ENCODE peak calls at places on chromosome 4, in eight cellular contexts. One of them, this sample, is unnamed.

GRCh38 chr4:6641164-6641970 is 882 bp downstream of the MRFAP1 start:
- DNase-seq in activated CD4-positive, CD25-positive, alpha-beta regulatory T cell treated with anti-CD3 and anti-CD28 coated beads, Interleukin-2, amount 50 U/mL, for 72 hours: peak
- DNase-seq in ELR: peak
- DNase-seq in globus pallidus: no peak
- DNase-seq in left cardiac atrium: peak
- DNase-seq in GM19239: no peak
- DNase-seq in SK-N-SH: peak
- DNase-seq in GM23338: peak
- DNase-seq in this sample: no peak

GRCh38 chr4:111174331-111174730 is 551.5 kb upstream of the PITX2 start:
- DNase-seq in activated CD4-positive, CD25-positive, alpha-beta regulatory T cell treated with anti-CD3 and anti-CD28 coated beads, Interleukin-2, amount 50 U/mL, for 72 hours: no peak
- DNase-seq in ELR: peak
- DNase-seq in globus pallidus: no peak
- DNase-seq in left cardiac atrium: no peak
- DNase-seq in GM19239: no peak
- DNase-seq in SK-N-SH: no peak
- DNase-seq in GM23338: no peak
- DNase-seq in this sample: no peak

GRCh38 chr4:173731257-173731656 is 201.2 kb upstream of the HAND2 start:
- DNase-seq in activated CD4-positive, CD25-positive, alpha-beta regulatory T cell treated with anti-CD3 and anti-CD28 coated beads, Interleukin-2, amount 50 U/mL, for 72 hours: no peak
- DNase-seq in ELR: no peak
- DNase-seq in globus pallidus: no peak
- DNase-seq in left cardiac atrium: no peak
- DNase-seq in GM19239: no peak
- DNase-seq in SK-N-SH: no peak
- DNase-seq in GM23338: no peak
- DNase-seq in this sample: no peak

GRCh38 chr4:125770814-125771398 is 456.2 kb downstream of the FAT4 start:
- DNase-seq in activated CD4-positive, CD25-positive, alpha-beta regulatory T cell treated with anti-CD3 and anti-CD28 coated beads, Interleukin-2, amount 50 U/mL, for 72 hours: no peak
- DNase-seq in ELR: no peak
- DNase-seq in globus pallidus: no peak
- DNase-seq in left cardiac atrium: no peak
- DNase-seq in GM19239: no peak
- DNase-seq in SK-N-SH: no peak
- DNase-seq in GM23338: no peak
- DNase-seq in this sample: no peak

GRCh38 chr4:117385531-117385930 is 300.2 kb upstream of the TRAM1L1 start:
- DNase-seq in activated CD4-positive, CD25-positive, alpha-beta regulatory T cell treated with anti-CD3 and anti-CD28 coated beads, Interleukin-2, amount 50 U/mL, for 72 hours: no peak
- DNase-seq in ELR: peak
- DNase-seq in globus pallidus: no peak
- DNase-seq in left cardiac atrium: no peak
- DNase-seq in GM19239: no peak
- DNase-seq in SK-N-SH: no peak
- DNase-seq in GM23338: no peak
- DNase-seq in this sample: no peak

GRCh38 chr4:6115342-6115741 is 85.0 kb downstream of the JAKMIP1 start:
- DNase-seq in activated CD4-positive, CD25-positive, alpha-beta regulatory T cell treated with anti-CD3 and anti-CD28 coated beads, Interleukin-2, amount 50 U/mL, for 72 hours: no peak
- DNase-seq in ELR: no peak
- DNase-seq in globus pallidus: no peak
- DNase-seq in left cardiac atrium: no peak
- DNase-seq in GM19239: no peak
- DNase-seq in SK-N-SH: no peak
- DNase-seq in GM23338: no peak
- DNase-seq in this sample: no peak

GRCh38 chr4:114316789-114317188 is 281.8 kb upstream of the UGT8 start:
- DNase-seq in activated CD4-positive, CD25-positive, alpha-beta regulatory T cell treated with anti-CD3 and anti-CD28 coated beads, Interleukin-2, amount 50 U/mL, for 72 hours: no peak
- DNase-seq in ELR: no peak
- DNase-seq in globus pallidus: no peak
- DNase-seq in left cardiac atrium: no peak
- DNase-seq in GM19239: no peak
- DNase-seq in SK-N-SH: peak
- DNase-seq in GM23338: no peak
- DNase-seq in this sample: no peak

GRCh38 chr4:2551118-2551517 is 14.7 kb downstream of the FAM193A start:
- DNase-seq in activated CD4-positive, CD25-positive, alpha-beta regulatory T cell treated with anti-CD3 and anti-CD28 coated beads, Interleukin-2, amount 50 U/mL, for 72 hours: no peak
- DNase-seq in ELR: no peak
- DNase-seq in globus pallidus: no peak
- DNase-seq in left cardiac atrium: no peak
- DNase-seq in GM19239: no peak
- DNase-seq in SK-N-SH: no peak
- DNase-seq in GM23338: no peak
- DNase-seq in this sample: no peak

GRCh38 chr4:136505020-136505419 is 1027.3 kb downstream of the PCDH18 start:
- DNase-seq in activated CD4-positive, CD25-positive, alpha-beta regulatory T cell treated with anti-CD3 and anti-CD28 coated beads, Interleukin-2, amount 50 U/mL, for 72 hours: no peak
- DNase-seq in ELR: peak
- DNase-seq in globus pallidus: no peak
- DNase-seq in left cardiac atrium: no peak
- DNase-seq in GM19239: no peak
- DNase-seq in SK-N-SH: no peak
- DNase-seq in GM23338: no peak
- DNase-seq in this sample: no peak

GRCh38 chr4:123495530-123495929 is 98.9 kb downstream of the SPRY1 start:
- DNase-seq in activated CD4-positive, CD25-positive, alpha-beta regulatory T cell treated with anti-CD3 and anti-CD28 coated beads, Interleukin-2, amount 50 U/mL, for 72 hours: no peak
- DNase-seq in ELR: no peak
- DNase-seq in globus pallidus: no peak
- DNase-seq in left cardiac atrium: no peak
- DNase-seq in GM19239: no peak
- DNase-seq in SK-N-SH: no peak
- DNase-seq in GM23338: no peak
- DNase-seq in this sample: no peak

GRCh38 chr4:40581254-40582140 is 48.2 kb downstream of the RBM47 start:
- DNase-seq in activated CD4-positive, CD25-positive, alpha-beta regulatory T cell treated with anti-CD3 and anti-CD28 coated beads, Interleukin-2, amount 50 U/mL, for 72 hours: no peak
- DNase-seq in ELR: no peak
- DNase-seq in globus pallidus: no peak
- DNase-seq in left cardiac atrium: no peak
- DNase-seq in GM19239: no peak
- DNase-seq in SK-N-SH: no peak
- DNase-seq in GM23338: no peak
- DNase-seq in this sample: no peak

GRCh38 chr4:100983426-100983825 is 363.9 kb downstream of the PPP3CA start:
- DNase-seq in activated CD4-positive, CD25-positive, alpha-beta regulatory T cell treated with anti-CD3 and anti-CD28 coated beads, Interleukin-2, amount 50 U/mL, for 72 hours: no peak
- DNase-seq in ELR: no peak
- DNase-seq in globus pallidus: no peak
- DNase-seq in left cardiac atrium: no peak
- DNase-seq in GM19239: no peak
- DNase-seq in SK-N-SH: no peak
- DNase-seq in GM23338: no peak
- DNase-seq in this sample: no peak

GRCh38 chr4:152106781-152107321 is 346.0 kb upstream of the GATB start:
- DNase-seq in activated CD4-positive, CD25-positive, alpha-beta regulatory T cell treated with anti-CD3 and anti-CD28 coated beads, Interleukin-2, amount 50 U/mL, for 72 hours: no peak
- DNase-seq in ELR: peak
- DNase-seq in globus pallidus: no peak
- DNase-seq in left cardiac atrium: no peak
- DNase-seq in GM19239: no peak
- DNase-seq in SK-N-SH: no peak
- DNase-seq in GM23338: no peak
- DNase-seq in this sample: no peak

GRCh38 chr4:157128395-157128794 is 52.4 kb downstream of the GLRB start:
- DNase-seq in activated CD4-positive, CD25-positive, alpha-beta regulatory T cell treated with anti-CD3 and anti-CD28 coated beads, Interleukin-2, amount 50 U/mL, for 72 hours: no peak
- DNase-seq in ELR: peak
- DNase-seq in globus pallidus: peak
- DNase-seq in left cardiac atrium: no peak
- DNase-seq in GM19239: no peak
- DNase-seq in SK-N-SH: peak
- DNase-seq in GM23338: peak
- DNase-seq in this sample: no peak

GRCh38 chr4:66430856-66431255 is 760.6 kb upstream of the EPHA5 start:
- DNase-seq in activated CD4-positive, CD25-positive, alpha-beta regulatory T cell treated with anti-CD3 and anti-CD28 coated beads, Interleukin-2, amount 50 U/mL, for 72 hours: no peak
- DNase-seq in ELR: peak
- DNase-seq in globus pallidus: no peak
- DNase-seq in left cardiac atrium: no peak
- DNase-seq in GM19239: no peak
- DNase-seq in SK-N-SH: no peak
- DNase-seq in GM23338: no peak
- DNase-seq in this sample: no peak

GRCh38 chr4:144872508-144873293 is 225.3 kb downstream of the ANAPC10 start:
- DNase-seq in activated CD4-positive, CD25-positive, alpha-beta regulatory T cell treated with anti-CD3 and anti-CD28 coated beads, Interleukin-2, amount 50 U/mL, for 72 hours: no peak
- DNase-seq in ELR: no peak
- DNase-seq in globus pallidus: no peak
- DNase-seq in left cardiac atrium: peak
- DNase-seq in GM19239: no peak
- DNase-seq in SK-N-SH: no peak
- DNase-seq in GM23338: no peak
- DNase-seq in this sample: no peak

GRCh38 chr4:94532016-94532789 is 80.5 kb downstream of the PDLIM5 start:
- DNase-seq in activated CD4-positive, CD25-positive, alpha-beta regulatory T cell treated with anti-CD3 and anti-CD28 coated beads, Interleukin-2, amount 50 U/mL, for 72 hours: no peak
- DNase-seq in ELR: peak
- DNase-seq in globus pallidus: no peak
- DNase-seq in left cardiac atrium: no peak
- DNase-seq in GM19239: no peak
- DNase-seq in SK-N-SH: no peak
- DNase-seq in GM23338: no peak
- DNase-seq in this sample: no peak

GRCh38 chr4:123892368-123892961 is 495.9 kb downstream of the SPRY1 start:
- DNase-seq in activated CD4-positive, CD25-positive, alpha-beta regulatory T cell treated with anti-CD3 and anti-CD28 coated beads, Interleukin-2, amount 50 U/mL, for 72 hours: no peak
- DNase-seq in ELR: no peak
- DNase-seq in globus pallidus: no peak
- DNase-seq in left cardiac atrium: no peak
- DNase-seq in GM19239: no peak
- DNase-seq in SK-N-SH: no peak
- DNase-seq in GM23338: no peak
- DNase-seq in this sample: no peak

GRCh38 chr4:36651253-36651652 is 369.8 kb downstream of the DTHD1 start:
- DNase-seq in activated CD4-positive, CD25-positive, alpha-beta regulatory T cell treated with anti-CD3 and anti-CD28 coated beads, Interleukin-2, amount 50 U/mL, for 72 hours: no peak
- DNase-seq in ELR: no peak
- DNase-seq in globus pallidus: no peak
- DNase-seq in left cardiac atrium: no peak
- DNase-seq in GM19239: peak
- DNase-seq in SK-N-SH: no peak
- DNase-seq in GM23338: no peak
- DNase-seq in this sample: no peak

GRCh38 chr4:113827285-113827684 is 65.7 kb upstream of the CAMK2D start:
- DNase-seq in activated CD4-positive, CD25-positive, alpha-beta regulatory T cell treated with anti-CD3 and anti-CD28 coated beads, Interleukin-2, amount 50 U/mL, for 72 hours: no peak
- DNase-seq in ELR: peak
- DNase-seq in globus pallidus: no peak
- DNase-seq in left cardiac atrium: no peak
- DNase-seq in GM19239: no peak
- DNase-seq in SK-N-SH: no peak
- DNase-seq in GM23338: no peak
- DNase-seq in this sample: no peak

GRCh38 chr4:145937990-145938611 is 522 bp downstream of the ZNF827 start:
- DNase-seq in activated CD4-positive, CD25-positive, alpha-beta regulatory T cell treated with anti-CD3 and anti-CD28 coated beads, Interleukin-2, amount 50 U/mL, for 72 hours: peak
- DNase-seq in ELR: peak
- DNase-seq in globus pallidus: peak
- DNase-seq in left cardiac atrium: no peak
- DNase-seq in GM19239: no peak
- DNase-seq in SK-N-SH: peak
- DNase-seq in GM23338: peak
- DNase-seq in this sample: no peak

GRCh38 chr4:53189011-53189410 is 176.8 kb downstream of the SCFD2 start:
- DNase-seq in activated CD4-positive, CD25-positive, alpha-beta regulatory T cell treated with anti-CD3 and anti-CD28 coated beads, Interleukin-2, amount 50 U/mL, for 72 hours: no peak
- DNase-seq in ELR: peak
- DNase-seq in globus pallidus: no peak
- DNase-seq in left cardiac atrium: no peak
- DNase-seq in GM19239: no peak
- DNase-seq in SK-N-SH: no peak
- DNase-seq in GM23338: no peak
- DNase-seq in this sample: no peak

GRCh38 chr4:5030927-5031326 is 11.7 kb upstream of the CYTL1 start:
- DNase-seq in activated CD4-positive, CD25-positive, alpha-beta regulatory T cell treated with anti-CD3 and anti-CD28 coated beads, Interleukin-2, amount 50 U/mL, for 72 hours: no peak
- DNase-seq in ELR: no peak
- DNase-seq in globus pallidus: no peak
- DNase-seq in left cardiac atrium: no peak
- DNase-seq in GM19239: no peak
- DNase-seq in SK-N-SH: no peak
- DNase-seq in GM23338: no peak
- DNase-seq in this sample: no peak

GRCh38 chr4:128846063-128846462 is 36.6 kb downstream of the JADE1 start:
- DNase-seq in activated CD4-positive, CD25-positive, alpha-beta regulatory T cell treated with anti-CD3 and anti-CD28 coated beads, Interleukin-2, amount 50 U/mL, for 72 hours: no peak
- DNase-seq in ELR: no peak
- DNase-seq in globus pallidus: no peak
- DNase-seq in left cardiac atrium: no peak
- DNase-seq in GM19239: no peak
- DNase-seq in SK-N-SH: no peak
- DNase-seq in GM23338: no peak
- DNase-seq in this sample: no peak

GRCh38 chr4:144666539-144667175 is 20.7 kb downstream of the HHIP start:
- DNase-seq in activated CD4-positive, CD25-positive, alpha-beta regulatory T cell treated with anti-CD3 and anti-CD28 coated beads, Interleukin-2, amount 50 U/mL, for 72 hours: no peak
- DNase-seq in ELR: peak
- DNase-seq in globus pallidus: no peak
- DNase-seq in left cardiac atrium: no peak
- DNase-seq in GM19239: no peak
- DNase-seq in SK-N-SH: no peak
- DNase-seq in GM23338: no peak
- DNase-seq in this sample: no peak

GRCh38 chr4:53141308-53141707 is 224.6 kb downstream of the SCFD2 start:
- DNase-seq in activated CD4-positive, CD25-positive, alpha-beta regulatory T cell treated with anti-CD3 and anti-CD28 coated beads, Interleukin-2, amount 50 U/mL, for 72 hours: no peak
- DNase-seq in ELR: peak
- DNase-seq in globus pallidus: no peak
- DNase-seq in left cardiac atrium: no peak
- DNase-seq in GM19239: no peak
- DNase-seq in SK-N-SH: no peak
- DNase-seq in GM23338: no peak
- DNase-seq in this sample: no peak

GRCh38 chr4:148214529-148215166 is 227.6 kb downstream of the NR3C2 start:
- DNase-seq in activated CD4-positive, CD25-positive, alpha-beta regulatory T cell treated with anti-CD3 and anti-CD28 coated beads, Interleukin-2, amount 50 U/mL, for 72 hours: no peak
- DNase-seq in ELR: peak
- DNase-seq in globus pallidus: peak
- DNase-seq in left cardiac atrium: peak
- DNase-seq in GM19239: no peak
- DNase-seq in SK-N-SH: no peak
- DNase-seq in GM23338: peak
- DNase-seq in this sample: no peak

GRCh38 chr4:38046735-38047487 is 86.7 kb downstream of the PTTG2 start:
- DNase-seq in activated CD4-positive, CD25-positive, alpha-beta regulatory T cell treated with anti-CD3 and anti-CD28 coated beads, Interleukin-2, amount 50 U/mL, for 72 hours: no peak
- DNase-seq in ELR: no peak
- DNase-seq in globus pallidus: no peak
- DNase-seq in left cardiac atrium: no peak
- DNase-seq in GM19239: no peak
- DNase-seq in SK-N-SH: no peak
- DNase-seq in GM23338: peak
- DNase-seq in this sample: no peak

GRCh38 chr4:31417051-31417450 is 696.9 kb downstream of the PCDH7 start:
- DNase-seq in activated CD4-positive, CD25-positive, alpha-beta regulatory T cell treated with anti-CD3 and anti-CD28 coated beads, Interleukin-2, amount 50 U/mL, for 72 hours: no peak
- DNase-seq in ELR: no peak
- DNase-seq in globus pallidus: no peak
- DNase-seq in left cardiac atrium: no peak
- DNase-seq in GM19239: no peak
- DNase-seq in SK-N-SH: no peak
- DNase-seq in GM23338: no peak
- DNase-seq in this sample: no peak

GRCh38 chr4:98929341-98930267 is 671 bp upstream of the EIF4E start:
- DNase-seq in activated CD4-positive, CD25-positive, alpha-beta regulatory T cell treated with anti-CD3 and anti-CD28 coated beads, Interleukin-2, amount 50 U/mL, for 72 hours: peak
- DNase-seq in ELR: peak
- DNase-seq in globus pallidus: no peak
- DNase-seq in left cardiac atrium: peak
- DNase-seq in GM19239: peak
- DNase-seq in SK-N-SH: peak
- DNase-seq in GM23338: peak
- DNase-seq in this sample: no peak

GRCh38 chr4:2962099-2962455 is 1.1 kb downstream of the NOP14 start:
- DNase-seq in activated CD4-positive, CD25-positive, alpha-beta regulatory T cell treated with anti-CD3 and anti-CD28 coated beads, Interleukin-2, amount 50 U/mL, for 72 hours: no peak
- DNase-seq in ELR: peak
- DNase-seq in globus pallidus: no peak
- DNase-seq in left cardiac atrium: no peak
- DNase-seq in GM19239: no peak
- DNase-seq in SK-N-SH: peak
- DNase-seq in GM23338: no peak
- DNase-seq in this sample: no peak

This sample was measured in osteocyte.